ENCODE peak calls at places on chromosomes 7 and 10, in eight cellular contexts. T, Z, I, J, H, O, F and S are unnamed samples.

GRCh38 chr7:135773451-135773850 is 24.8 kb upstream of the FAM180A start:
- ATAC-seq in T (no peak), Z (no peak), I (peak), J (peak), H (no peak), O (no peak), F (no peak), S (no peak)

GRCh38 chr7:111535142-111535541 is 27.1 kb downstream of the IMMP2L start:
- ATAC-seq in T (no peak), Z (no peak), I (no peak), J (no peak), H (no peak), O (no peak), F (no peak), S (no peak)

GRCh38 chr10:58465641-58466040 is 47.0 kb upstream of the BICC1 start:
- ATAC-seq in T (no peak), Z (no peak), I (no peak), J (no peak), H (no peak), O (no peak), F (no peak), S (no peak)

GRCh38 chr7:142153400-142153799 is 41.9 kb downstream of the MGAM2 start:
- ATAC-seq in T (peak), Z (no peak), I (peak), J (peak), H (no peak), O (peak), F (no peak), S (no peak)

GRCh38 chr7:1964913-1965578 is 267.7 kb downstream of the MAD1L1 start:
- ATAC-seq in T (no peak), Z (no peak), I (no peak), J (no peak), H (no peak), O (no peak), F (no peak), S (no peak)

GRCh38 chr10:64630534-64630933 is 1109.3 kb downstream of the REEP3 start:
- ATAC-seq in T (no peak), Z (no peak), I (no peak), J (peak), H (no peak), O (no peak), F (no peak), S (no peak)

GRCh38 chr7:18610331-18610948 is 114.9 kb downstream of the HDAC9 start:
- ATAC-seq in T (no peak), Z (no peak), I (peak), J (peak), H (no peak), O (peak), F (no peak), S (no peak)

GRCh38 chr10:62772186-62772950 is 32.2 kb upstream of the ADO start:
- ATAC-seq in T (no peak), Z (peak), I (no peak), J (no peak), H (peak), O (no peak), F (no peak), S (no peak)

GRCh38 chr7:133052826-133053225 is 29.1 kb downstream of the CHCHD3 start:
- ATAC-seq in T (no peak), Z (no peak), I (no peak), J (no peak), H (no peak), O (no peak), F (no peak), S (no peak)

GRCh38 chr7:133051719-133052118 is 30.2 kb downstream of the CHCHD3 start:
- ATAC-seq in T (no peak), Z (no peak), I (no peak), J (no peak), H (no peak), O (no peak), F (no peak), S (no peak)

GRCh38 chr7:133052357-133052756 is 29.5 kb downstream of the CHCHD3 start:
- ATAC-seq in T (no peak), Z (no peak), I (no peak), J (no peak), H (no peak), O (no peak), F (no peak), S (no peak)

GRCh38 chr7:133050200-133050995 is 31.5 kb downstream of the CHCHD3 start:
- ATAC-seq in T (no peak), Z (no peak), I (no peak), J (no peak), H (no peak), O (no peak), F (no peak), S (no peak)

DNA sequence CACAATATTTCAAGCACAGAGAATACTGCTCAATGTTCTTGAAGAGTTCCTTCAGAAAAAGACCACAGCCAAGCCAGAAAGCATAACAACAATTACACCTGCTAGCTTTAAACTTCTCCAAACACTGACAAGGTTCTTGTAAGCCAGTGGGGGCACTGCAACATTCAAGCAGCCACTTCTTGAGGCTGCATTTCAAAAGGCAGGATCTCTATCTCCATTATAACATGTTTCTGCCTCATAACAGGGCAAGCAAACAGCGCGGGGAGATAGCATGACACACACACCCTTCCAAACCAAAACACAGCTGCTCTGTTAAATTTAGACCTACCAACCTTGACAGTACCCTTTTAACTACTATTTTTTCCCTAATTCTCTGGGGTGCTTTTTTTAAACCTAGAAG is 30.8 kb downstream of the CHCHD3 start:
- ATAC-seq in T (no peak), Z (no peak), I (no peak), J (peak), H (peak), O (peak), F (no peak), S (no peak)
- H3K4me3 ChIP-seq in T (no peak), Z (no peak), I (no peak), J (no peak), H (no peak), O (no peak), F (no peak), S (no peak)

GRCh38 chr10:91009121-91009520 is 88.2 kb upstream of the ANKRD1 start:
- ATAC-seq in T (no peak), Z (no peak), I (no peak), J (no peak), H (no peak), O (no peak), F (no peak), S (no peak)

GRCh38 chr10:91013985-91014384 is 93.1 kb upstream of the ANKRD1 start:
- ATAC-seq in T (no peak), Z (no peak), I (no peak), J (no peak), H (no peak), O (no peak), F (no peak), S (no peak)

GRCh38 chr10:91017202-91017601 is 96.3 kb upstream of the ANKRD1 start:
- ATAC-seq in T (no peak), Z (no peak), I (no peak), J (no peak), H (no peak), O (no peak), F (no peak), S (no peak)

GRCh38 chr10:91010952-91011351 is 90.1 kb upstream of the ANKRD1 start:
- ATAC-seq in T (peak), Z (no peak), I (no peak), J (peak), H (no peak), O (no peak), F (peak), S (no peak)

GRCh38 chr10:91012502-91012901 is 91.6 kb upstream of the ANKRD1 start:
- ATAC-seq in T (no peak), Z (no peak), I (no peak), J (no peak), H (no peak), O (no peak), F (no peak), S (no peak)
- H3K4me3 ChIP-seq in T (no peak), Z (no peak), I (no peak), J (no peak), H (no peak), O (no peak), F (no peak), S (no peak)

DNA sequence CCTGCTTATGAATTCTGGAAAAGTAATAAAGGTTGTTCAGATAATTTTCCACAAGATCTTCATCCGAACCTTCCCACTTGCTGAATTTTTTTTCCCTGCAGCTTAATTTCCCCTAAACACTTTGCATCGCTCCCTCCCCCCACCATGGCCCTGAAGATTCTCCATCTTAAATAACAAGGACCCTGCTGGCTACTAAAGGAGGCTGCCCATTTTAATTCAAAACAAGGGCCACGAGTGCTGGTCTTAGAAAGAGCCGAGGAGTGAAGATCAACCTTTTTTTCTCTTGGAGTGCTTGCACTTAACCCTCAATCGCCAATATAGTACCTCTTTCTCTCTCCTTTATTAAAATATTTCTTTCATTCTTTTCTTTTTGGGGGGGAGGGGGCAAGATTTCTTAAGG is 9.2 kb upstream of the SP8 start:
- ATAC-seq in T (no peak), Z (no peak), I (no peak), J (no peak), H (no peak), O (no peak), F (no peak), S (no peak)
- H3K4me3 ChIP-seq in T (peak), Z (no peak), I (no peak), J (no peak), H (no peak), O (no peak), F (no peak), S (no peak)

GRCh38 chr7:88115258-88116195 is 104.3 kb downstream of the SRI start:
- ATAC-seq in T (no peak), Z (no peak), I (peak), J (no peak), H (no peak), O (no peak), F (no peak), S (no peak)
- H3K4me3 ChIP-seq in T (no peak), Z (no peak), I (no peak), J (no peak), H (no peak), O (no peak), F (no peak), S (no peak)